ENCODE peak calls at places on chromosomes 16 and 17, in nine cellular contexts. S is ascending aorta; K is T-helper 1 cell; U is nephron progenitor cell; E is activated CD4-positive, alpha-beta T cell treated with anti-CD3 and anti-CD28 coated beads for 48 hours; G is iris pigment epithelial cell; R is epithelial cell of esophagus; O is COR-L47; B is mesothelial cell of epicardium. Z is an unnamed sample.

GRCh38 chr17:65742433-65743312 is 181.2 kb upstream of the AXIN2 start:
- DNase-seq in U (no peak), G (peak), E (no peak), B (no peak), R (peak), S (no peak), O (no peak), K (no peak), Z (no peak)

GRCh38 chr16:86573646-86574508 is 4.5 kb upstream of the FOXL1 start:
- DNase-seq in G (no peak), O (no peak), E (no peak), R (no peak), K (no peak), S (no peak), B (no peak), U (no peak), Z (no peak)

GRCh38 chr17:16491703-16492612 is at the start of gene LRRC75A:
- DNase-seq in O (no peak), U (peak), R (peak), S (no peak), B (peak), G (peak), K (peak), E (peak), Z (peak)

GRCh38 chr16:20956319-20956718 is 55.7 kb downstream of the LYRM1 start:
- DNase-seq in S (no peak), U (no peak), R (no peak), G (peak), O (no peak), B (no peak), K (no peak), E (no peak), Z (no peak)

GRCh38 chr16:86510465-86511261 is at the start of gene FOXF1:
- DNase-seq in K (no peak), R (peak), E (peak), G (peak), U (no peak), S (no peak), B (no peak), O (no peak), Z (no peak)

GRCh38 chr16:4288148-4288921 is 15.5 kb upstream of the TFAP4 start:
- DNase-seq in E (peak), R (peak), O (peak), B (peak), S (peak), K (peak), U (peak), G (peak), Z (peak)

GRCh38 chr16:87951550-87952538 is 610 bp downstream of the BANP start:
- DNase-seq in O (no peak), R (no peak), S (no peak), E (peak), U (peak), G (no peak), B (no peak), K (no peak), Z (peak)

GRCh38 chr16:2795714-2796143 is 2.5 kb upstream of the PRSS41 start:
- DNase-seq in B (no peak), O (no peak), K (no peak), R (no peak), G (no peak), S (no peak), E (no peak), U (no peak), Z (peak)

GRCh38 chr17:80990921-80991644 is 558 bp upstream of the CHMP6 start:
- DNase-seq in G (no peak), U (no peak), E (no peak), O (no peak), B (no peak), K (no peak), S (no peak), R (no peak), Z (no peak)

GRCh38 chr17:71959129-71959528 is 161.7 kb upstream of the SOX9 start:
- DNase-seq in E (no peak), O (peak), G (peak), S (no peak), K (no peak), R (peak), U (no peak), B (no peak), Z (no peak)

GRCh38 chr17:16447676-16448075 is 32.3 kb downstream of the TRPV2 start:
- DNase-seq in E (no peak), O (no peak), R (no peak), G (no peak), B (no peak), K (no peak), U (no peak), S (no peak), Z (no peak)

GRCh38 chr16:63129411-63130125 is 1093.3 kb upstream of the CDH8 start:
- DNase-seq in S (no peak), B (no peak), E (no peak), G (no peak), U (no peak), K (no peak), O (no peak), R (no peak), Z (no peak)

GRCh38 chr17:61467416-61468262 is 15.4 kb downstream of the TBX4 start:
- DNase-seq in U (peak), G (peak), B (peak), R (peak), S (no peak), K (no peak), O (no peak), E (no peak), Z (no peak)

GRCh38 chr16:48165961-48166578 is 10.3 kb upstream of the ABCC12 start:
- DNase-seq in U (no peak), O (no peak), S (no peak), G (peak), R (peak), K (no peak), B (no peak), E (no peak), Z (no peak)

GRCh38 chr16:7967986-7968509 is 622.3 kb downstream of the TMEM114 start:
- DNase-seq in G (no peak), K (no peak), B (no peak), U (no peak), S (no peak), O (no peak), R (no peak), E (no peak), Z (no peak)

GRCh38 chr16:27326738-27327585 is 13.2 kb downstream of the IL4R start:
- DNase-seq in G (peak), U (peak), R (peak), E (peak), B (no peak), S (peak), K (no peak), O (no peak), Z (peak)

GRCh38 chr16:87945351-87946042 is 5.7 kb upstream of the BANP start:
- DNase-seq in E (peak), U (peak), O (peak), K (no peak), R (peak), B (peak), G (peak), S (peak), Z (peak)

GRCh38 chr17:79414063-79414462 is 196.8 kb downstream of the RBFOX3 start:
- DNase-seq in K (no peak), E (no peak), G (no peak), B (no peak), R (no peak), O (no peak), U (no peak), S (no peak), Z (no peak)

GRCh38 chr17:6163632-6164319 is 93.6 kb downstream of the WSCD1 start:
- DNase-seq in S (no peak), R (peak), K (no peak), B (no peak), O (no peak), U (no peak), E (no peak), G (no peak), Z (peak)

GRCh38 chr16:4390266-4391260 is 18.9 kb downstream of the VASN start:
- DNase-seq in O (no peak), K (no peak), S (peak), G (no peak), E (no peak), B (no peak), R (no peak), U (peak), Z (no peak)